ENCODE peak calls at places on chromosomes 3 and 15, in ten cellular contexts. X is RWPE1, J is heart right ventricle, B is Calu3, D is AG04450, T is thoracic aorta, Z is spleen, M is WTC11, A is neural crest cell, I is nephron progenitor cell. K is an unnamed sample.

GRCh38 chr15:58396181-58396580 is 35.6 kb upstream of the LIPC start:
- DNase-seq in X (peak), J (no peak), B (no peak), D (peak), T (no peak), Z (no peak), M (no peak), A (no peak), I (no peak), K (no peak)

GRCh38 chr15:72141171-72142084 is 23.2 kb downstream of the SENP8 start:
- DNase-seq in X (no peak), J (no peak), B (no peak), D (no peak), T (no peak), Z (no peak), M (no peak), A (no peak), I (no peak), K (no peak)

GRCh38 chr15:68348064-68348463 is 70.5 kb downstream of the FEM1B start:
- DNase-seq in X (no peak), J (no peak), B (no peak), D (no peak), T (no peak), Z (no peak), M (no peak), A (no peak), I (no peak), K (no peak)

GRCh38 chr3:197305854-197306253 is 7.4 kb upstream of the DLG1 start:
- DNase-seq in X (no peak), J (no peak), B (no peak), D (peak), T (no peak), Z (no peak), M (no peak), A (no peak), I (no peak), K (no peak)

GRCh38 chr3:193743702-193744047 is 150.7 kb downstream of the OPA1 start:
- DNase-seq in X (no peak), J (no peak), B (peak), D (no peak), T (no peak), Z (no peak), M (no peak), A (no peak), I (no peak), K (no peak)

GRCh38 chr15:44157679-44158078 is 37.4 kb downstream of the FRMD5 start:
- DNase-seq in X (peak), J (no peak), B (peak), D (peak), T (no peak), Z (no peak), M (no peak), A (no peak), I (no peak), K (no peak)

GRCh38 chr3:188721990-188722389 is 449.8 kb upstream of the TPRG1 start:
- DNase-seq in X (no peak), J (no peak), B (no peak), D (no peak), T (no peak), Z (no peak), M (no peak), A (no peak), I (no peak), K (no peak)

GRCh38 chr15:38991126-38991525 is 426.5 kb upstream of the RASGRP1 start:
- DNase-seq in X (no peak), J (no peak), B (no peak), D (no peak), T (no peak), Z (no peak), M (no peak), A (no peak), I (no peak), K (no peak)

GRCh38 chr3:22361465-22361864 is 610.5 kb upstream of the ZNF385D start:
- DNase-seq in X (no peak), J (no peak), B (no peak), D (no peak), T (no peak), Z (no peak), M (no peak), A (no peak), I (no peak), K (no peak)

GRCh38 chr3:96465521-96465920 is 348.9 kb upstream of the EPHA6 start:
- DNase-seq in X (no peak), J (no peak), B (no peak), D (no peak), T (no peak), Z (no peak), M (no peak), A (no peak), I (no peak), K (no peak)

GRCh38 chr15:77409259-77410156 is 10.4 kb downstream of the PEAK1 start:
- DNase-seq in X (no peak), J (no peak), B (no peak), D (no peak), T (no peak), Z (no peak), M (no peak), A (no peak), I (no peak), K (no peak)

GRCh38 chr3:109023656-109024254 is 70.1 kb upstream of the GUCA1C start:
- DNase-seq in X (peak), J (no peak), B (peak), D (peak), T (no peak), Z (no peak), M (peak), A (peak), I (peak), K (peak)

GRCh38 chr3:159764211-159765024 is 224.2 kb upstream of the IL12A start:
- DNase-seq in X (peak), J (peak), B (no peak), D (peak), T (peak), Z (peak), M (peak), A (peak), I (peak), K (peak)

GRCh38 chr3:54573922-54574321 is 353.9 kb downstream of the LRTM1 start:
- DNase-seq in X (no peak), J (no peak), B (no peak), D (no peak), T (no peak), Z (no peak), M (no peak), A (no peak), I (no peak), K (no peak)

GRCh38 chr15:77507151-77507847 is 86.6 kb downstream of the HMG20A start:
- DNase-seq in X (peak), J (peak), B (peak), D (no peak), T (no peak), Z (no peak), M (no peak), A (no peak), I (no peak), K (no peak)

GRCh38 chr3:186922790-186923189 is 7.5 kb upstream of the ST6GAL1 start:
- DNase-seq in X (peak), J (no peak), B (no peak), D (no peak), T (no peak), Z (no peak), M (no peak), A (no peak), I (no peak), K (no peak)

GRCh38 chr3:34683851-34684250 is 885.4 kb downstream of the PDCD6IP start:
- DNase-seq in X (no peak), J (peak), B (peak), D (no peak), T (no peak), Z (no peak), M (peak), A (peak), I (peak), K (peak)

GRCh38 chr3:182793663-182794454 is 555 bp downstream of the ATP11B start:
- DNase-seq in X (peak), J (peak), B (peak), D (no peak), T (no peak), Z (peak), M (peak), A (peak), I (no peak), K (peak)

GRCh38 chr15:79989682-79990081 is 18.7 kb upstream of the BCL2A1 start:
- DNase-seq in X (no peak), J (no peak), B (no peak), D (no peak), T (no peak), Z (no peak), M (no peak), A (no peak), I (no peak), K (no peak)

GRCh38 chr15:51104512-51104911 is 9.8 kb upstream of the TNFAIP8L3 start:
- DNase-seq in X (no peak), J (peak), B (no peak), D (no peak), T (peak), Z (no peak), M (no peak), A (no peak), I (peak), K (no peak)

GRCh38 chr3:54424283-54424682 is 301.9 kb downstream of the CACNA2D3 start:
- DNase-seq in X (no peak), J (no peak), B (no peak), D (no peak), T (no peak), Z (no peak), M (no peak), A (no peak), I (no peak), K (peak)

GRCh38 chr3:133887075-133887950 is 8.4 kb downstream of the RAB6B start:
- DNase-seq in X (no peak), J (no peak), B (no peak), D (no peak), T (no peak), Z (no peak), M (no peak), A (no peak), I (no peak), K (no peak)

GRCh38 chr3:186960327-186960726 is 30.0 kb downstream of the ST6GAL1 start:
- DNase-seq in X (no peak), J (no peak), B (no peak), D (no peak), T (no peak), Z (no peak), M (no peak), A (no peak), I (no peak), K (no peak)

GRCh38 chr3:155753038-155753647 is 8.3 kb upstream of the PLCH1 start:
- DNase-seq in X (peak), J (no peak), B (no peak), D (no peak), T (no peak), Z (no peak), M (no peak), A (no peak), I (no peak), K (no peak)

GRCh38 chr15:63528138-63528659 is 23.8 kb downstream of the USP3 start:
- DNase-seq in X (no peak), J (no peak), B (no peak), D (no peak), T (no peak), Z (no peak), M (no peak), A (no peak), I (no peak), K (no peak)

GRCh38 chr15:63530762-63531299 is 26.4 kb downstream of the USP3 start:
- DNase-seq in X (no peak), J (no peak), B (no peak), D (no peak), T (no peak), Z (no peak), M (no peak), A (no peak), I (no peak), K (no peak)

GRCh38 chr15:63530235-63530634 is 25.8 kb downstream of the USP3 start:
- DNase-seq in X (no peak), J (no peak), B (no peak), D (no peak), T (no peak), Z (no peak), M (no peak), A (no peak), I (no peak), K (no peak)

GRCh38 chr15:63532307-63532744 is 27.9 kb downstream of the USP3 start:
- DNase-seq in X (no peak), J (no peak), B (no peak), D (no peak), T (no peak), Z (no peak), M (no peak), A (no peak), I (no peak), K (no peak)

DNA sequence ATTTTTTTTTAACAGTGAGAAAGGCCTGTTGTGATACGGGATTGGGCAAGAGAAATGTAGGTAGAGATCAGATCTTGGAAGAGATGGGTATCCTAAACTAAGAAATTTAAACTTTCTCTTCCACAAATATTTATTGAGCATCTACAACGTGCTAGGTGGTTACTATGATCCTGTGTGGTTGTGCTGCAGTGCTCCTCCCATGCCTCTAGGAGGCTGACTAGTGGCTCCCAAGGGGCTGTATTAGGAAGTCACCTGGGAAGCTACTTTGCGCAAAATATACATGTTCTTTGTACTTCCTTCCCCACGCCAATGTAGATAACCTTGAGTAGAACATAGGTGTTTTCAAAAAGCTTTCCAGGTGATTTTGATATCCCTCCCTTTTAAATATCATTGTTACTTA is 27.2 kb downstream of the USP3 start:
- DNase-seq in X (no peak), J (no peak), B (no peak), D (no peak), T (no peak), Z (no peak), M (peak), A (no peak), I (no peak), K (no peak)
- TF ChIP-seq CTCF in X (no peak), J (no peak), B (peak), D (peak), T (no peak), Z (no peak), M (peak), A (peak), I (peak), K (no peak)

DNA sequence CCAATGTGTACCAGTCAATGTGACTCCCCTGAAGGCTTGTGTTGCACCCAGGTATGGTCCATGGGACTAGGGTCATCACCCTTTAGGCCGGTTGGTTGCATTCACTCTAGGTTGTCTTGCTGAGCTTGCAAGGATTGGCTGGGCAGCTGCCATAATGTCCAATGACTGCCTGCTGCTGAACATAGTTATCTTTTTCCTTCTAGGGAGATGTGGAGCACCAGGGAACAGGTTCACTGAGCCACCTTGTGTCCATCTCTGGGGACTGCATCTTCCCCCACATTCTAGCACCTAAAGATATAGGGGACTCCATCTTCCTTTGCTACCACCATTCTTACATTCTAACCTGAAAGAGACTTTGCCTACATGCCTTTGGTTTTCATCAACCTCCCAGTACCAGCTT is 580.4 kb upstream of the TBL1XR1 start:
- DNase-seq in X (peak), J (peak), B (peak), D (no peak), T (no peak), Z (peak), M (peak), A (peak), I (peak), K (peak)
- TF ChIP-seq CTCF in X (no peak), J (peak), B (peak), D (peak), T (peak), Z (peak), M (peak), A (peak), I (peak), K (peak)

GRCh38 chr3:47978386-47978785 is 37.8 kb downstream of the MAP4 start:
- DNase-seq in X (no peak), J (no peak), B (no peak), D (no peak), T (no peak), Z (no peak), M (no peak), A (no peak), I (no peak), K (no peak)

GRCh38 chr3:47979070-47979469 is 37.1 kb downstream of the MAP4 start:
- DNase-seq in X (no peak), J (no peak), B (no peak), D (no peak), T (no peak), Z (no peak), M (no peak), A (no peak), I (no peak), K (no peak)

GRCh38 chr3:47980795-47981194 is 35.4 kb downstream of the MAP4 start:
- DNase-seq in X (no peak), J (no peak), B (no peak), D (no peak), T (no peak), Z (no peak), M (no peak), A (no peak), I (no peak), K (no peak)

GRCh38 chr3:47974974-47975470 is 41.2 kb downstream of the MAP4 start:
- DNase-seq in X (no peak), J (no peak), B (no peak), D (no peak), T (no peak), Z (no peak), M (no peak), A (no peak), I (no peak), K (no peak)

GRCh38 chr3:47976135-47976758 is 40.0 kb downstream of the MAP4 start:
- DNase-seq in X (no peak), J (no peak), B (no peak), D (no peak), T (no peak), Z (no peak), M (no peak), A (no peak), I (no peak), K (no peak)
- TF ChIP-seq CTCF in X (no peak), J (no peak), B (no peak), D (no peak), T (no peak), Z (no peak), M (no peak), A (no peak), I (no peak), K (no peak)

GRCh38 chr3:10620833-10621082 is 115.4 kb upstream of the ATP2B2 start:
- DNase-seq in X (no peak), J (no peak), B (no peak), D (no peak), T (no peak), Z (peak), M (no peak), A (no peak), I (no peak), K (no peak)

GRCh38 chr3:10621749-10622148 is 116.4 kb upstream of the ATP2B2 start:
- DNase-seq in X (no peak), J (no peak), B (no peak), D (no peak), T (no peak), Z (peak), M (no peak), A (no peak), I (no peak), K (no peak)

GRCh38 chr3:10625307-10625706 is 119.9 kb upstream of the ATP2B2 start:
- DNase-seq in X (no peak), J (no peak), B (no peak), D (no peak), T (no peak), Z (peak), M (no peak), A (no peak), I (peak), K (no peak)

GRCh38 chr3:10622456-10622855 is 117.1 kb upstream of the ATP2B2 start:
- DNase-seq in X (no peak), J (no peak), B (no peak), D (no peak), T (no peak), Z (peak), M (no peak), A (no peak), I (no peak), K (no peak)

DNA sequence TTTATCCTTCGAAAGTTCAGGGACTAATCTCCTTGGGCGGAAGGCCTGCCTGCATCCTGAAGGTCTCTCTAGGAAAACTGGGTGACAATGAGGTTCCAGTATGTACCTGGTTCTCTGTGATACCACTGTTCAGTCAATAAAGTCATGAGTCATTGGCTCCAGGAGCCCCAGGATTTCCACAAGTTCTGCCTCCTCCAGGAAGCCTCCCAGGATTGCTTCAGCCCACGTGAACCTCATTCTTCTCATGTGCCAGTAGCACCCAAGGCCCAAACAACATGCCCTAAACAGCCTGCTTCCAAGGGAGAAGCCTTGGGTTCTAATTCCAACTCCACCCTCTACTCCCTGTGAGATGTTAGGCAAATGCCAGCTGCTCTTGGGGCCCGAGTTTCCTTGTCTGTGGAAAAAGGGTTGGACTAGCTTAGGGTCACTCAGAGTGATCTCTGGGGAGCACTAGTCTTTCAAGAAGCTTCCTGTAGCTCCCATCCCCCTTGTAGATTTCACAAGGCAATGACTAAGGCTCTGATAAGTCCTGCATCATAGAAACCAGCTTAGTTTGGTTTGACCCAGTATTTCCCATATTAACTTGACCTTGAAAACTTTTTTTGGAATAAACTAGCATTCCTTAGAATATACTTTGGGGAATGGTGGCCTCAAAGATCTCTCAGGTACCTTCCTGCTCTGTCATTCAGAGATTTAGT is 118.3 kb upstream of the ATP2B2 start:
- DNase-seq in X (no peak), J (no peak), B (no peak), D (no peak), T (no peak), Z (peak), M (no peak), A (no peak), I (no peak), K (no peak)
- TF ChIP-seq CTCF in X (no peak), J (no peak), B (no peak), D (no peak), T (no peak), Z (no peak), M (no peak), A (no peak), I (no peak), K (no peak)

GRCh38 chr15:28918141-28918983 is 32.6 kb downstream of the APBA2 start:
- DNase-seq in X (peak), J (no peak), B (no peak), D (no peak), T (no peak), Z (peak), M (peak), A (peak), I (peak), K (peak)
- TF ChIP-seq CTCF in X (no peak), J (peak), B (no peak), D (no peak), T (no peak), Z (no peak), M (no peak), A (peak), I (peak), K (peak)

DNA sequence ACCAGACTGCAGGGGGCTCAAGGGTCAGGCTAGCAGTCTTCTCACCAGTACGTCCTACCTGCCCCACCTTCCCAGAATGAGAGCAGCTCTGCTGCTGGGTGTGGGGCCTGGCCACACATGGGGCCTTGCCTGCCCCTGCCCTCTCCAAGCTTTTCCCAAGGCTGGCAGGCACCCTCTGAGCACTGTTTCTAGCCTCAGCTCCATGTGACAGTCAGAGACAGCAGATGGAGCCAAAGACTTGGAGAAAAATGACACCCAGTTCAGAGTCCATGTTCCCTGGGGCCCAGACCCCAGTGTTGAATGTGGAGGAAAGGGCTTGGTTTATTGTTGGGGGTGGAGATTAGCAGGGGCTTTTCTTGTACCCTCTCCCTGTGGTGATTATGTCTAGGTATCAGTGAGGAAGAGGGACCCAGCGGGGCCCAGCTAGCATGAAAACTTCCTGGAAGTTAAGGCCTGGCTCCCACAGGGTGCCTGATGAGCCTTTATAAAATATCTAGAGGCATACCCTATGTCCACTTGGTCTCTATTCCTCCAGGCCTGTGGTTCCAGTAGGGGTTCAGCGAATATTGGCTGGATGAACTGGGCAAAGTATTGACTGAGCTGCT is 153.8 kb downstream of the EEFSEC start:
- DNase-seq in X (no peak), J (no peak), B (no peak), D (no peak), T (no peak), Z (no peak), M (no peak), A (no peak), I (no peak), K (no peak)
- TF ChIP-seq CTCF in X (no peak), J (peak), B (no peak), D (no peak), T (no peak), Z (no peak), M (no peak), A (no peak), I (no peak), K (no peak)